ENCODE peak calls at places on chromosomes 3 and 15, in eight cellular contexts. U, B, J, L, X, C, W and Z are unnamed samples.
A peak's percentile ranks its signal among the peaks of the same experiment; 100 is the strongest.

GRCh38 chr15:41944313-41944940 is 27.9 kb downstream of the EHD4 start:
- DNase-seq in L (no peak), C (no peak), W (no peak), U (peak; percentile 95), X (peak; percentile 80), B (peak; percentile 92), J (no peak), Z (no peak)

GRCh38 chr3:174397848-174398247 is 461.3 kb upstream of the NAALADL2 start:
- DNase-seq in J (no peak), C (no peak), L (peak; percentile 22), B (peak; percentile 16), X (no peak), U (peak; percentile 69), W (no peak), Z (no peak)

GRCh38 chr3:105513042-105513441 is 146.3 kb downstream of the ALCAM start:
- DNase-seq in L (no peak), X (peak; percentile 23), U (peak; percentile 80), B (peak; percentile 91), C (no peak), W (no peak), J (no peak), Z (no peak)

GRCh38 chr3:106862067-106862466 is 515.2 kb upstream of the CCDC54 start:
- DNase-seq in L (no peak), U (peak; percentile 73), J (no peak), X (peak; percentile 9), B (peak; percentile 62), C (no peak), W (no peak), Z (no peak)

GRCh38 chr3:7875858-7876442 is 625.7 kb upstream of the LMCD1 start:
- DNase-seq in B (peak; percentile 95), L (no peak), U (peak; percentile 54), W (no peak), J (no peak), C (no peak), X (peak; percentile 42), Z (no peak)

GRCh38 chr3:186509423-186509822 is 34.8 kb downstream of the CRYGS start:
- DNase-seq in B (no peak), J (no peak), U (no peak), C (no peak), W (no peak), X (no peak), L (peak; percentile 23), Z (no peak)

GRCh38 chr3:135927170-135927569 is 38.4 kb upstream of the PPP2R3A start:
- DNase-seq in X (no peak), L (no peak), U (no peak), B (no peak), J (no peak), W (peak; percentile 66), C (no peak), Z (no peak)

GRCh38 chr15:70267879-70268278 is 170.2 kb upstream of the TLE3 start:
- DNase-seq in W (no peak), C (no peak), B (peak; percentile 57), J (no peak), X (no peak), U (peak; percentile 53), L (no peak), Z (no peak)

GRCh38 chr3:126101521-126101982 is 17.6 kb upstream of the SLC41A3 start:
- DNase-seq in B (no peak), X (no peak), L (no peak), W (peak; percentile 68), J (no peak), U (no peak), C (no peak), Z (no peak)

GRCh38 chr3:66822059-66823009 is 175.8 kb upstream of the KBTBD8 start:
- DNase-seq in L (peak; percentile 73), B (peak; percentile 33), C (peak; percentile 17), W (no peak), X (no peak), J (no peak), U (peak; percentile 70), Z (no peak)

GRCh38 chr15:94792166-94792565 is 560.8 kb downstream of the MCTP2 start:
- DNase-seq in W (no peak), U (no peak), C (no peak), X (no peak), J (no peak), B (peak; percentile 95), L (no peak), Z (no peak)

GRCh38 chr3:31934866-31935265 is 46.2 kb downstream of the OSBPL10 start:
- DNase-seq in X (no peak), U (peak; percentile 26), L (no peak), W (no peak), C (no peak), J (no peak), B (no peak), Z (no peak)

GRCh38 chr3:22933051-22933450 is 270.1 kb upstream of the UBE2E2 start:
- DNase-seq in B (no peak), L (no peak), J (no peak), U (no peak), W (no peak), C (no peak), X (no peak), Z (no peak)
- TF ChIP-seq CTCF in B (no peak), L (no peak), J (no peak), U (no peak), W (no peak), C (no peak), X (no peak), Z (no peak)

DNA sequence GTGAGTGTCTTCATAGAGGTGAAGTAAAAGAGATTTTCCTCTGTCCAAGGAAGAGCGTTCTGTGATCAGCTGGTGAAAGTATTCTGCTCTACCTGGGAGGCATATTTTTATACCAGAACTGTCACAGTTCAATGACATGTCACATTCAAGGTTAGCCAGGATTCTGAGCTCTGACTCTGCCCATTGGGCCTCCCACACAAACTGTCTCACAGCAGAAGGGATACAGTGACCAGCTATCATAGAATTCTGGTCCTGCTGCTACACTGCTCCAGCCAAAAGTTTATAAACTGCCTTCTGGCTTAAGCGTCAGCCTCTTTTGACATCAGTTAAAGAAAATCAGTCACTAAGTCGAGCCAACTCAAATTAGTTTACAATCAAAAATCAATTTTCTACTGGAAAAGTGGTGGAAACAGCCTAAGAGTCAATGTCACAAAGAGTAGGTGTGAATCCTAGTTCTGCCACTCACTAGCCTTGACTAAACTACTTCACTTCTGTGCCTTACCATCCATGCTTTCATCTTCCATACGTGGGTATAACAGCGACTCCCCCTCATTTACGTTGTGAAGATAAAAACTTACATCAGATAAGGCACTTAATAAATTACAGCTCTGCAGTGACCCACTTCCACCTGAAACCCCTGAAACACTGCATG is 52.7 kb upstream of the DCUN1D1 start:
- DNase-seq in U (no peak), C (no peak), X (no peak), J (no peak), L (no peak), B (no peak), W (no peak), Z (no peak)
- H3K36me3 ChIP-seq in U (peaks cover 21% of the 10 kb centered on the region), C (peaks cover 36% of the 10 kb centered on the region), X (peaks cover 1% of the 10 kb centered on the region), J (peaks cover 14% of the 10 kb centered on the region), L (peaks cover 86% of the 10 kb centered on the region), B (peaks cover 9% of the 10 kb centered on the region), W (peaks cover 98% of the 10 kb centered on the region), Z (peaks cover 83% of the 10 kb centered on the region)

GRCh38 chr3:12484198-12484982 is at the start of gene TSEN2:
- DNase-seq in W (peak; percentile 95), U (peak; percentile 97), X (peak; percentile 74), C (peak; percentile 97), B (peak; percentile 77), J (peak; percentile 98), L (peak; percentile 97), Z (peak; percentile 98)
- TF ChIP-seq CTCF in W (peak; percentile 61), U (peak; percentile 18), X (peak; percentile 30), C (peak; percentile 38), B (no peak), J (peak; percentile 8), L (peak; percentile 31), Z (peak; percentile 15)

GRCh38 chr3:183378545-183378944 is 49.9 kb downstream of the MCF2L2 start:
- DNase-seq in L (no peak), U (no peak), B (no peak), J (no peak), X (no peak), C (no peak), W (no peak), Z (peak; percentile 64)

GRCh38 chr3:183378951-183379350 is 49.5 kb downstream of the MCF2L2 start:
- DNase-seq in C (no peak), J (no peak), L (no peak), U (no peak), W (no peak), X (no peak), B (no peak), Z (no peak)

GRCh38 chr3:183375787-183376186 is 52.6 kb downstream of the MCF2L2 start:
- DNase-seq in X (no peak), L (no peak), U (no peak), B (no peak), J (no peak), W (no peak), C (no peak), Z (no peak)

GRCh38 chr3:183378008-183378407 is 50.4 kb downstream of the MCF2L2 start:
- DNase-seq in C (no peak), U (no peak), J (no peak), L (no peak), B (no peak), X (no peak), W (no peak), Z (no peak)

DNA sequence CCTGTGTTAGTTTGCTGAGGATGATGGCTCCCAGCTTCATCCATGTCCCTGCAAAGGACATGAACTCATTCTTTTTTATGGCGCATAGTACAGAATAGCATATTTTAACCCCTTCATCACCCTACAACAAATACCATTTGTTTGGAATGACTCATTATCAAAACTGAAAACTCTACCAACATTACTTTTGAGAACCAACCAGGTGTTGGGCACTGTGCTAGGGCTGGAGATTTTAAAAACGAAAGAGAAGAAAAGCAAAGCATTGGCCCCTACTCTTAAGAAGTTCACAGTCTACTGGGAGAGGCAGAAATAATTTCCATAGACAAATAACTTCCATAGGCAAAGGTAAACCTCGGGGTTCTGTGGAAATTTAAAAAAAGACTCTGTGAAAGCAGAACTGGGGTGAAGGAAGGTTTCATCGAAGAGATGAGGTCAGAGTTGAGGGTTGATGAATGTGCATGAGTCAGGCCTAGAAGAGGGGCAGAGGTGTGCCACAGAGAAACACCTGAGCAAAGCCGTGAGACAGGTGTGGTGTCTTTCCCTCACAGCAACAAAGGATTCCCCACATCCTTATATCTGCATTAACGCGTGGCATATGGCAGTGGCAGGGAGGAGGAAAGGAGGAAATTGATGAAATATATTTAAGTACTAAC is 51.0 kb downstream of the MCF2L2 start:
- DNase-seq in X (no peak), W (no peak), J (no peak), L (no peak), U (no peak), C (no peak), B (no peak), Z (no peak)
- H3K36me3 ChIP-seq in X (no peaks in the 10 kb centered on the region), W (no peaks in the 10 kb centered on the region), J (no peaks in the 10 kb centered on the region), L (no peaks in the 10 kb centered on the region), U (no peaks in the 10 kb centered on the region), C (no peaks in the 10 kb centered on the region), B (no peaks in the 10 kb centered on the region), Z (no peaks in the 10 kb centered on the region)

GRCh38 chr3:179265875-179266274 is 15.0 kb upstream of the KCNMB3 start:
- DNase-seq in B (no peak), L (peak; percentile 60), J (no peak), X (no peak), W (peak; percentile 12), C (no peak), U (no peak), Z (no peak)
- TF ChIP-seq CTCF in B (no peak), L (no peak), J (no peak), X (no peak), W (no peak), C (no peak), U (no peak), Z (no peak)